ENCODE peak calls at places on chromosomes 12 and 14, in six cellular contexts. I, Z, F, Y, M and W are unnamed samples.
A peak's percentile ranks its signal among the peaks of the same experiment; 100 is the strongest.

GRCh38 chr14:60642270-60642789 is 6.9 kb downstream of the SIX1 start:
- DNase-seq in Y (no peak), I (no peak), F (no peak), Z (no peak), M (no peak), W (no peak)

GRCh38 chr12:95790025-95790911 is at the start of gene NTN4:
- DNase-seq in M (peak; percentile 70), Y (no peak), I (peak; percentile 21), Z (no peak), F (peak; percentile 42), W (no peak)

GRCh38 chr14:58844544-58844943 is 206.8 kb downstream of the DACT1 start:
- DNase-seq in F (no peak), Y (no peak), M (no peak), I (no peak), Z (no peak), W (no peak)

GRCh38 chr14:101506211-101506920 is 54.9 kb upstream of the DIO3 start:
- DNase-seq in F (no peak), M (peak; percentile 25), Z (no peak), I (no peak), Y (no peak), W (no peak)

GRCh38 chr12:50505945-50506344 is 1.2 kb downstream of the DIP2B start:
- DNase-seq in Y (peak; percentile 24), I (no peak), Z (no peak), M (no peak), F (no peak), W (peak; percentile 80)

GRCh38 chr14:75125617-75126016 is 1.2 kb downstream of the NEK9 start:
- DNase-seq in Z (no peak), Y (no peak), I (no peak), F (no peak), M (no peak), W (no peak)

GRCh38 chr14:77638738-77639137 is 22.3 kb upstream of the SPTLC2 start:
- DNase-seq in M (no peak), I (no peak), F (no peak), Z (no peak), Y (no peak), W (no peak)

GRCh38 chr14:27387458-27387857 is 789.6 kb upstream of the NOVA1 start:
- DNase-seq in Y (no peak), M (no peak), F (no peak), Z (no peak), I (no peak), W (no peak)

GRCh38 chr12:85803231-85803630 is 33.0 kb downstream of the RASSF9 start:
- DNase-seq in Z (no peak), Y (no peak), M (no peak), F (no peak), I (no peak), W (no peak)

GRCh38 chr12:28998662-28999120 is 150.4 kb upstream of the FAR2 start:
- DNase-seq in I (no peak), F (no peak), Z (peak; percentile 4), M (no peak), Y (no peak), W (peak; percentile 58)